ENCODE peak calls at places on chromosomes 7 and 10, in six cellular contexts. O is endothelial cell, M is adrenal gland, V is keratinocyte, H is foreskin fibroblast, Q is fibroblast of pulmonary artery. D is an unnamed sample.

GRCh38 chr7:127114739-127115265 is 137.9 kb downstream of the GRM8 start:
- DNase-seq in O (no peak), V (no peak), Q (no peak), M (no peak), H (no peak), D (no peak)

GRCh38 chr10:78829570-78829969 is 239.2 kb upstream of the ZMIZ1 start:
- DNase-seq in O (no peak), H (peak; percentile 23), V (no peak), Q (no peak), M (no peak), D (no peak)

GRCh38 chr7:110205899-110206298 is 885.0 kb upstream of the LRRN3 start:
- DNase-seq in M (no peak), O (no peak), Q (no peak), V (no peak), H (no peak), D (no peak)

GRCh38 chr7:54932818-54933543 is 85.8 kb upstream of the EGFR start:
- DNase-seq in H (peak; percentile 75), O (peak; percentile 63), M (peak; percentile 86), V (no peak), Q (peak; percentile 65), D (peak; percentile 65)

GRCh38 chr7:149776305-149776704 is 2.9 kb upstream of the ZNF467 start:
- DNase-seq in V (no peak), M (peak; percentile 79), Q (peak; percentile 65), H (no peak), O (peak; percentile 63), D (no peak)

GRCh38 chr7:82624965-82625364 is 181.4 kb upstream of the CACNA2D1 start:
- DNase-seq in Q (no peak), O (no peak), V (no peak), M (no peak), H (no peak), D (no peak)

GRCh38 chr7:83467493-83467892 is 181.4 kb downstream of the SEMA3E start:
- DNase-seq in H (no peak), M (no peak), Q (no peak), O (no peak), V (no peak), D (no peak)

GRCh38 chr10:24440817-24441790 is 232.2 kb downstream of the KIAA1217 start:
- DNase-seq in O (no peak), M (no peak), Q (no peak), H (peak; percentile 43), V (no peak), D (no peak)

GRCh38 chr10:114631678-114632417 is 26.2 kb downstream of the ABLIM1 start:
- DNase-seq in H (no peak), O (peak; percentile 43), Q (no peak), V (no peak), M (peak; percentile 62), D (peak; percentile 44)

GRCh38 chr7:9200666-9201065 is 767.3 kb downstream of the NXPH1 start:
- DNase-seq in M (no peak), Q (no peak), V (no peak), H (no peak), O (no peak), D (no peak)

GRCh38 chr10:11245510-11245909 is 227.8 kb downstream of the CELF2 start:
- DNase-seq in Q (no peak), H (no peak), V (no peak), O (no peak), M (no peak), D (no peak)

GRCh38 chr7:94394058-94394398 is 667 bp upstream of the COL1A2 start:
- DNase-seq in H (no peak), M (no peak), V (no peak), Q (no peak), O (peak; percentile 6), D (no peak)

GRCh38 chr10:48606530-48607355 is 1.9 kb upstream of the ARHGAP22 start:
- DNase-seq in V (no peak), H (peak; percentile 100), Q (peak; percentile 97), M (peak; percentile 23), O (no peak), D (no peak)

GRCh38 chr7:129074994-129075393 is 20.1 kb upstream of the TNPO3 start:
- DNase-seq in Q (no peak), O (no peak), V (no peak), M (no peak), H (no peak), D (no peak)

GRCh38 chr7:16609842-16610450 is 35.6 kb downstream of the ANKMY2 start:
- DNase-seq in M (no peak), O (no peak), H (no peak), V (no peak), Q (no peak), D (no peak)

GRCh38 chr7:43666938-43667337 is 62.4 kb downstream of the COA1 start:
- DNase-seq in O (no peak), V (no peak), Q (peak; percentile 57), H (peak; percentile 33), M (no peak), D (no peak)

GRCh38 chr10:56561336-56561735 is 200.3 kb upstream of the ZWINT start:
- DNase-seq in M (no peak), O (no peak), Q (no peak), H (no peak), V (no peak), D (no peak)

GRCh38 chr7:43038229-43038628 is 74.2 kb upstream of the HECW1 start:
- DNase-seq in O (no peak), V (no peak), H (peak; percentile 88), M (no peak), Q (peak; percentile 91), D (no peak)

GRCh38 chr7:79282882-79283602 is 170.4 kb downstream of the MAGI2 start:
- DNase-seq in O (no peak), Q (peak; percentile 69), M (no peak), H (peak; percentile 82), V (no peak), D (no peak)

GRCh38 chr10:31749293-31749692 is 179.3 kb downstream of the ARHGAP12 start:
- DNase-seq in V (no peak), O (no peak), Q (no peak), H (no peak), M (no peak), D (peak; percentile 12)

GRCh38 chr7:26346611-26347200 is 55.0 kb downstream of the SNX10 start:
- DNase-seq in V (peak; percentile 57), H (no peak), M (peak; percentile 44), O (no peak), Q (no peak), D (no peak)

GRCh38 chr7:20798081-20798693 is 11.5 kb upstream of the SP8 start:
- DNase-seq in O (no peak), M (peak; percentile 42), H (no peak), Q (no peak), V (no peak), D (peak; percentile 45)

GRCh38 chr7:94908204-94909022 is 1.0 kb downstream of the PPP1R9A start:
- DNase-seq in M (peak; percentile 60), V (no peak), O (peak; percentile 42), H (peak; percentile 9), Q (peak; percentile 14), D (peak; percentile 41)

GRCh38 chr7:50752422-50752821 is 30.3 kb downstream of the GRB10 start:
- DNase-seq in V (no peak), O (no peak), Q (no peak), H (no peak), M (no peak), D (no peak)

GRCh38 chr10:126972622-126973414 is 67.6 kb downstream of the DOCK1 start:
- DNase-seq in V (no peak), M (no peak), O (no peak), H (peak; percentile 80), Q (peak; percentile 91), D (no peak)

GRCh38 chr10:68897336-68897741 is 3.8 kb upstream of the DDX50 start:
- DNase-seq in M (peak; percentile 59), H (peak; percentile 60), Q (peak; percentile 85), V (no peak), O (peak; percentile 67), D (peak; percentile 44)

GRCh38 chr10:15624405-15625191 is 95.1 kb downstream of the ITGA8 start:
- DNase-seq in O (no peak), Q (peak; percentile 36), M (no peak), H (no peak), V (no peak), D (no peak)

GRCh38 chr10:30027057-30028005 is 32.1 kb downstream of the JCAD start:
- DNase-seq in H (no peak), M (peak; percentile 48), O (no peak), Q (peak; percentile 18), V (peak; percentile 5), D (no peak)

GRCh38 chr10:11249134-11249533 is 231.5 kb downstream of the CELF2 start:
- DNase-seq in O (no peak), H (no peak), Q (no peak), V (no peak), M (no peak), D (no peak)

GRCh38 chr7:38451840-38452239 is 178.4 kb upstream of the TARP start:
- DNase-seq in V (no peak), H (peak; percentile 7), O (no peak), M (no peak), Q (peak; percentile 58), D (no peak)
- TF ChIP-seq CTCF in V (peak; percentile 26), H (peak; percentile 49), O (no peak), M (no peak), Q (peak; percentile 44), D (peak; percentile 46)

GRCh38 chr7:155804897-155805825 is 7.1 kb downstream of the SHH start:
- DNase-seq in H (peak; percentile 69), Q (peak; percentile 78), M (no peak), O (peak; percentile 94), V (no peak), D (peak; percentile 87)
- TF ChIP-seq CTCF in H (peak; percentile 29), Q (peak; percentile 37), M (no peak), O (peak; percentile 90), V (peak; percentile 63), D (peak; percentile 74)

GRCh38 chr7:77831481-77831880 is 32.9 kb downstream of the PHTF2 start:
- DNase-seq in Q (no peak), V (no peak), M (no peak), H (no peak), O (no peak), D (no peak)
- TF ChIP-seq CTCF in Q (no peak), V (no peak), M (no peak), H (no peak), O (no peak), D (no peak)

GRCh38 chr7:41312235-41312634 is 390.7 kb downstream of the INHBA start:
- DNase-seq in M (no peak), Q (no peak), O (no peak), H (no peak), V (no peak), D (no peak)

GRCh38 chr7:41319601-41320000 is 383.3 kb downstream of the INHBA start:
- DNase-seq in H (peak; percentile 38), Q (no peak), V (no peak), M (no peak), O (no peak), D (no peak)

GRCh38 chr7:41316410-41316809 is 386.5 kb downstream of the INHBA start:
- DNase-seq in Q (no peak), O (no peak), M (no peak), V (no peak), H (no peak), D (no peak)

GRCh38 chr7:41313171-41313570 is 389.7 kb downstream of the INHBA start:
- DNase-seq in Q (no peak), M (no peak), V (no peak), O (no peak), H (peak; percentile 27), D (no peak)

DNA sequence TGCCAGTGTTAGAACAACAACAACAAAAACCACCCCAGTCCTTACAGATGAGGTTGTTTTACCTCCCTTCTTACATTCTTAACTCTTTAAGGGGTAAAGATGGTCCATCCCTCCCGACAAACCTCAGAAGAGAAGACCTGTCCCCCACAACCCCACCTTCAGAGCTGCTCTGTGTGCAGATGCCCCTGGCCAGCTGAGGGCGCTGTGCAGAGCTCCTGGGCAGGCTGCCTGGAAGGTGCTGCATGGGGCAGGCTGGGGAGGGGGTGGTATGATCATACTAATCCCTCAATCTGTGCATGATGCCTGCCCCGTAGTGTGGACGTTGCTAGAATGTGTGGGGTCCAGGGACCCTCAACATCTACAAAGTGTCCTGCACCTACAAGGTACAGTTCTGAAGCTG is 387.1 kb downstream of the INHBA start:
- DNase-seq in V (no peak), O (peak; percentile 26), Q (no peak), M (peak; percentile 9), H (no peak), D (no peak)
- TF ChIP-seq CTCF in V (peak; percentile 63), O (no peak), Q (peak; percentile 21), M (no peak), H (peak; percentile 23), D (no peak)

D was measured in neural crest cell.